ENCODE peak calls at places on chromosome 21, in nine cellular contexts. One of them, this sample, is unnamed.

GRCh38 chr21:42404534-42404933 is 832 bp downstream of the UBASH3A start:
- DNase-seq in GM13976: no peak
- DNase-seq in CD4-positive, alpha-beta T cell: no peak
- DNase-seq in OCI-LY7: no peak
- DNase-seq in endothelial cell: no peak
- DNase-seq in PC-3: no peak
- DNase-seq in BJ: no peak
- DNase-seq in AG09309: no peak
- DNase-seq in NB4: no peak
- DNase-seq in this sample: peak; percentile 33

GRCh38 chr21:34959607-34960006 is 89.5 kb downstream of the RUNX1 start:
- DNase-seq in BJ: no peak
- DNase-seq in CD4-positive, alpha-beta T cell: no peak
- DNase-seq in NB4: no peak
- DNase-seq in OCI-LY7: no peak
- DNase-seq in endothelial cell: no peak
- DNase-seq in PC-3: no peak
- DNase-seq in AG09309: no peak
- DNase-seq in GM13976: no peak
- DNase-seq in this sample: no peak

GRCh38 chr21:26966360-26966977 is 419 bp downstream of the ADAMTS5 start:
- DNase-seq in AG09309: no peak
- DNase-seq in GM13976: no peak
- DNase-seq in NB4: peak; percentile 3
- DNase-seq in BJ: no peak
- DNase-seq in CD4-positive, alpha-beta T cell: no peak
- DNase-seq in endothelial cell: no peak
- DNase-seq in PC-3: no peak
- DNase-seq in OCI-LY7: no peak
- DNase-seq in this sample: peak; percentile 1

GRCh38 chr21:17451364-17451869 is 61.4 kb upstream of the CXADR start:
- DNase-seq in endothelial cell: no peak
- DNase-seq in CD4-positive, alpha-beta T cell: no peak
- DNase-seq in BJ: no peak
- DNase-seq in GM13976: no peak
- DNase-seq in NB4: peak; percentile 11
- DNase-seq in OCI-LY7: no peak
- DNase-seq in AG09309: peak; percentile 10
- DNase-seq in PC-3: peak; percentile 45
- DNase-seq in this sample: no peak

GRCh38 chr21:31675332-31675731 is 15.8 kb downstream of the SOD1 start:
- DNase-seq in PC-3: no peak
- DNase-seq in endothelial cell: no peak
- DNase-seq in NB4: no peak
- DNase-seq in OCI-LY7: no peak
- DNase-seq in GM13976: no peak
- DNase-seq in CD4-positive, alpha-beta T cell: no peak
- DNase-seq in BJ: no peak
- DNase-seq in AG09309: no peak
- DNase-seq in this sample: no peak

GRCh38 chr21:43864806-43865470 is at the start of gene AGPAT3:
- DNase-seq in PC-3: peak; percentile 15
- DNase-seq in CD4-positive, alpha-beta T cell: peak; percentile 35
- DNase-seq in OCI-LY7: peak; percentile 41
- DNase-seq in GM13976: peak; percentile 73
- DNase-seq in BJ: no peak
- DNase-seq in AG09309: no peak
- DNase-seq in NB4: peak; percentile 61
- DNase-seq in endothelial cell: no peak
- DNase-seq in this sample: peak; percentile 30

GRCh38 chr21:40964691-40965090 is 117.7 kb upstream of the DSCAM start:
- DNase-seq in endothelial cell: no peak
- DNase-seq in AG09309: no peak
- DNase-seq in NB4: no peak
- DNase-seq in GM13976: no peak
- DNase-seq in BJ: peak; percentile 8
- DNase-seq in CD4-positive, alpha-beta T cell: no peak
- DNase-seq in PC-3: no peak
- DNase-seq in OCI-LY7: no peak
- DNase-seq in this sample: no peak

GRCh38 chr21:44275041-44275440 is 10.6 kb upstream of the AIRE start:
- DNase-seq in OCI-LY7: no peak
- DNase-seq in GM13976: no peak
- DNase-seq in NB4: no peak
- DNase-seq in CD4-positive, alpha-beta T cell: no peak
- DNase-seq in PC-3: no peak
- DNase-seq in AG09309: no peak
- DNase-seq in endothelial cell: no peak
- DNase-seq in BJ: no peak
- DNase-seq in this sample: no peak

GRCh38 chr21:43935711-43936110 is 70.7 kb downstream of the AGPAT3 start:
- DNase-seq in NB4: no peak
- DNase-seq in OCI-LY7: no peak
- DNase-seq in CD4-positive, alpha-beta T cell: no peak
- DNase-seq in AG09309: no peak
- DNase-seq in BJ: no peak
- DNase-seq in endothelial cell: no peak
- DNase-seq in GM13976: no peak
- DNase-seq in PC-3: no peak
- DNase-seq in this sample: no peak

GRCh38 chr21:32747396-32747795 is 19.6 kb upstream of the SYNJ1 start:
- DNase-seq in CD4-positive, alpha-beta T cell: no peak
- DNase-seq in NB4: no peak
- DNase-seq in PC-3: no peak
- DNase-seq in endothelial cell: no peak
- DNase-seq in GM13976: no peak
- DNase-seq in AG09309: no peak
- DNase-seq in OCI-LY7: no peak
- DNase-seq in BJ: no peak
- DNase-seq in this sample: no peak

GRCh38 chr21:42256316-42256715 is 37.4 kb downstream of the ABCG1 start:
- DNase-seq in AG09309: no peak
- DNase-seq in OCI-LY7: no peak
- DNase-seq in NB4: no peak
- DNase-seq in GM13976: no peak
- DNase-seq in CD4-positive, alpha-beta T cell: no peak
- DNase-seq in endothelial cell: no peak
- DNase-seq in PC-3: no peak
- DNase-seq in BJ: no peak
- DNase-seq in this sample: no peak

GRCh38 chr21:42006765-42007164 is 3.4 kb downstream of the ZBTB21 start:
- DNase-seq in OCI-LY7: no peak
- DNase-seq in endothelial cell: no peak
- DNase-seq in CD4-positive, alpha-beta T cell: no peak
- DNase-seq in GM13976: no peak
- DNase-seq in NB4: no peak
- DNase-seq in PC-3: no peak
- DNase-seq in BJ: no peak
- DNase-seq in AG09309: no peak
- DNase-seq in this sample: no peak

GRCh38 chr21:40204956-40205355 is 337.7 kb downstream of the PCP4 start:
- DNase-seq in CD4-positive, alpha-beta T cell: no peak
- DNase-seq in BJ: no peak
- DNase-seq in PC-3: no peak
- DNase-seq in NB4: no peak
- DNase-seq in GM13976: no peak
- DNase-seq in AG09309: no peak
- DNase-seq in endothelial cell: no peak
- DNase-seq in OCI-LY7: no peak
- DNase-seq in this sample: no peak

GRCh38 chr21:27134513-27134912 is 167.6 kb upstream of the ADAMTS5 start:
- DNase-seq in CD4-positive, alpha-beta T cell: no peak
- DNase-seq in AG09309: no peak
- DNase-seq in endothelial cell: no peak
- DNase-seq in PC-3: no peak
- DNase-seq in OCI-LY7: no peak
- DNase-seq in GM13976: no peak
- DNase-seq in NB4: no peak
- DNase-seq in BJ: no peak
- DNase-seq in this sample: no peak

GRCh38 chr21:32726742-32727477 is 903 bp downstream of the SYNJ1 start:
- DNase-seq in OCI-LY7: peak; percentile 21
- DNase-seq in endothelial cell: peak; percentile 33
- DNase-seq in PC-3: peak; percentile 28
- DNase-seq in NB4: peak; percentile 70
- DNase-seq in GM13976: peak; percentile 16
- DNase-seq in AG09309: no peak
- DNase-seq in CD4-positive, alpha-beta T cell: no peak
- DNase-seq in BJ: no peak
- DNase-seq in this sample: peak; percentile 24

GRCh38 chr21:17931080-17931479 is 111.9 kb upstream of the C21orf91 start:
- DNase-seq in GM13976: no peak
- DNase-seq in CD4-positive, alpha-beta T cell: no peak
- DNase-seq in BJ: no peak
- DNase-seq in OCI-LY7: peak; percentile 72
- DNase-seq in AG09309: no peak
- DNase-seq in PC-3: peak; percentile 7
- DNase-seq in NB4: peak; percentile 17
- DNase-seq in endothelial cell: no peak
- DNase-seq in this sample: peak; percentile 18

GRCh38 chr21:35616090-35616489 is 444.2 kb downstream of the SETD4 start:
- DNase-seq in PC-3: peak; percentile 49
- DNase-seq in CD4-positive, alpha-beta T cell: no peak
- DNase-seq in GM13976: no peak
- DNase-seq in BJ: peak; percentile 47
- DNase-seq in OCI-LY7: peak; percentile 5
- DNase-seq in endothelial cell: no peak
- DNase-seq in AG09309: peak; percentile 56
- DNase-seq in NB4: peak; percentile 56
- DNase-seq in this sample: no peak

GRCh38 chr21:34845521-34846213 is 176.9 kb downstream of the CLIC6 start:
- DNase-seq in CD4-positive, alpha-beta T cell: no peak
- DNase-seq in endothelial cell: no peak
- DNase-seq in PC-3: peak; percentile 95
- DNase-seq in BJ: no peak
- DNase-seq in AG09309: no peak
- DNase-seq in GM13976: peak; percentile 77
- DNase-seq in NB4: peak; percentile 49
- DNase-seq in OCI-LY7: peak; percentile 16
- DNase-seq in this sample: peak; percentile 80

GRCh38 chr21:35509004-35509704 is 460.1 kb upstream of the RUNX1 start:
- DNase-seq in OCI-LY7: no peak
- DNase-seq in BJ: no peak
- DNase-seq in PC-3: no peak
- DNase-seq in NB4: peak; percentile 89
- DNase-seq in endothelial cell: no peak
- DNase-seq in CD4-positive, alpha-beta T cell: no peak
- DNase-seq in GM13976: no peak
- DNase-seq in AG09309: no peak
- DNase-seq in this sample: no peak

GRCh38 chr21:42461881-42462877 is 33.8 kb downstream of the RSPH1 start:
- DNase-seq in GM13976: no peak
- DNase-seq in CD4-positive, alpha-beta T cell: no peak
- DNase-seq in OCI-LY7: peak; percentile 66
- DNase-seq in PC-3: no peak
- DNase-seq in endothelial cell: no peak
- DNase-seq in BJ: no peak
- DNase-seq in AG09309: no peak
- DNase-seq in NB4: peak; percentile 71
- DNase-seq in this sample: peak; percentile 42

DNA sequence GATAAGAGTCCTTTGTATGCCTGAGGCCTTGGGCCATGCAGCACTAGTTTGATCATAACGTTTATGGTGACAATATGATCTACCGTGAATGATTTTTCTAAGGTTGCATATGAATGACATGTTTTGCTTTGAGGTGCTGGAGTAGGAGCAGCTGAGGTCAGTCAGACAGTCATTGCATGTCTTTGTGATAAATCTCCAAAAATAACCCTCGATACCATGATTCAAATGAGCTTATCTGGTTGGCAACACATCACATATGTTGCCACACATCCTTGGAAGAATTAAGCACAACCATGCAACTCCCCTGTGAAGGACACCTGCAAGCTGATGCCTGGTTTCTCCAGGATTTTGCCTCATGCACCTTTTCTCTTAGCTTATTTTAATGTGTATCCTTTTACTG is 394.5 kb downstream of the LTN1 start:
- DNase-seq in AG09309: no peak
- DNase-seq in NB4: no peak
- DNase-seq in CD4-positive, alpha-beta T cell: no peak
- DNase-seq in endothelial cell: no peak
- DNase-seq in BJ: no peak
- DNase-seq in GM13976: no peak
- DNase-seq in PC-3: no peak
- DNase-seq in OCI-LY7: no peak
- DNase-seq in this sample: no peak
- TF ChIP-seq CTCF in AG09309: no peak
- TF ChIP-seq CTCF in NB4: no peak
- TF ChIP-seq CTCF in CD4-positive, alpha-beta T cell: no peak
- TF ChIP-seq CTCF in endothelial cell: no peak
- TF ChIP-seq CTCF in BJ: no peak
- TF ChIP-seq CTCF in GM13976: no peak
- TF ChIP-seq CTCF in PC-3: no peak
- TF ChIP-seq CTCF in OCI-LY7: no peak
- TF ChIP-seq CTCF in this sample: no peak

DNA sequence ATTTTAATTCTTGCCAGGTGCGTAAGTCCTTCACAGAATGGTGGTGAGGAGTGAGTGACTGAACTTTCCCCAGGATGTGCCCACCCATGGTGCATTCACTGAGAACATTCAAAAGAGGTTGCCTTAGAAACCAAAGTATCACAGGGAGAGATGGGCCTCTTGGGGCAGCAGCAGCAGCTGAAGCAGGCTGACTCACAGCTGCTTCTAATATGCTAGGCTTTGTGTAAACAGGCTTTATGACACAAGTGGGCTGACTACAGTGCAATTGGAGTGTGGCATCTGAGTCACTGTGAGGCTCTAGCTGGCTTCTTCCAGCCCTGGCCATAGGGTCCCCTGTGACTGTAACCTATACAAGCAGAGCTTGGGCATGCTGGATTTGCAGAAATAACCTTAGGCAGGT is 12.6 kb downstream of the PIGP start:
- DNase-seq in BJ: peak; percentile 88
- DNase-seq in endothelial cell: no peak
- DNase-seq in NB4: peak; percentile 68
- DNase-seq in AG09309: peak; percentile 88
- DNase-seq in GM13976: no peak
- DNase-seq in CD4-positive, alpha-beta T cell: no peak
- DNase-seq in PC-3: peak; percentile 97
- DNase-seq in OCI-LY7: peak; percentile 26
- DNase-seq in this sample: peak; percentile 67
- TF ChIP-seq CTCF in BJ: peak; percentile 41
- TF ChIP-seq CTCF in endothelial cell: no peak
- TF ChIP-seq CTCF in NB4: no peak
- TF ChIP-seq CTCF in AG09309: peak; percentile 22
- TF ChIP-seq CTCF in GM13976: no peak
- TF ChIP-seq CTCF in CD4-positive, alpha-beta T cell: no peak
- TF ChIP-seq CTCF in PC-3: peak; percentile 34
- TF ChIP-seq CTCF in OCI-LY7: no peak
- TF ChIP-seq CTCF in this sample: no peak

GRCh38 chr21:30605968-30606367 is 5.1 kb downstream of the KRTAP22-1 start:
- DNase-seq in BJ: no peak
- DNase-seq in endothelial cell: no peak
- DNase-seq in AG09309: no peak
- DNase-seq in OCI-LY7: no peak
- DNase-seq in GM13976: no peak
- DNase-seq in CD4-positive, alpha-beta T cell: no peak
- DNase-seq in NB4: no peak
- DNase-seq in PC-3: peak; percentile 53
- DNase-seq in this sample: no peak
- TF ChIP-seq CTCF in BJ: no peak
- TF ChIP-seq CTCF in endothelial cell: no peak
- TF ChIP-seq CTCF in AG09309: no peak
- TF ChIP-seq CTCF in OCI-LY7: no peak
- TF ChIP-seq CTCF in GM13976: no peak
- TF ChIP-seq CTCF in CD4-positive, alpha-beta T cell: no peak
- TF ChIP-seq CTCF in NB4: no peak
- TF ChIP-seq CTCF in PC-3: peak; percentile 42
- TF ChIP-seq CTCF in this sample: no peak

GRCh38 chr21:38806153-38806941 is 618 bp downstream of the ETS2 start:
- DNase-seq in endothelial cell: peak; percentile 54
- DNase-seq in CD4-positive, alpha-beta T cell: peak; percentile 13
- DNase-seq in NB4: peak; percentile 55
- DNase-seq in BJ: no peak
- DNase-seq in OCI-LY7: peak; percentile 56
- DNase-seq in AG09309: no peak
- DNase-seq in GM13976: peak; percentile 59
- DNase-seq in PC-3: no peak
- DNase-seq in this sample: peak; percentile 64
- TF ChIP-seq CTCF in endothelial cell: no peak
- TF ChIP-seq CTCF in CD4-positive, alpha-beta T cell: no peak
- TF ChIP-seq CTCF in NB4: no peak
- TF ChIP-seq CTCF in BJ: peak; percentile 23
- TF ChIP-seq CTCF in OCI-LY7: peak; percentile 37
- TF ChIP-seq CTCF in AG09309: no peak
- TF ChIP-seq CTCF in GM13976: no peak
- TF ChIP-seq CTCF in PC-3: no peak
- TF ChIP-seq CTCF in this sample: peak; percentile 16